ENCODE peak calls at places on chromosomes 2 and 18, in four cellular contexts. J, O, Y and G are unnamed samples.

GRCh38 chr18:46213295-46213694 is 109.1 kb downstream of the HAUS1 start:
- DNase-seq in Y (no peak), J (peak; percentile 61), O (peak; percentile 42), G (peak; percentile 31)

GRCh38 chr18:8744656-8745055 is 39.3 kb downstream of the MTCL1 start:
- DNase-seq in Y (no peak), J (peak; percentile 26), O (no peak), G (no peak)

GRCh38 chr2:76599732-76600368 is 889.1 kb upstream of the GCFC2 start:
- DNase-seq in Y (peak; percentile 61), J (peak; percentile 94), O (peak; percentile 61), G (peak; percentile 78)

GRCh38 chr2:32463110-32463509 is 106.3 kb downstream of the BIRC6 start:
- DNase-seq in J (no peak), O (no peak), Y (no peak), G (no peak)

GRCh38 chr18:23415530-23415929 is 37.6 kb upstream of the RIOK3 start:
- DNase-seq in Y (no peak), O (no peak), J (no peak), G (no peak)

GRCh38 chr2:51065276-51065675 is 33.3 kb upstream of the NRXN1 start:
- DNase-seq in O (no peak), Y (no peak), J (no peak), G (no peak)

GRCh38 chr2:210954508-210954907 is 398.1 kb downstream of the CPS1 start:
- DNase-seq in J (no peak), Y (no peak), O (no peak), G (no peak)

GRCh38 chr2:9200634-9201015 is 6.0 kb upstream of the ASAP2 start:
- DNase-seq in J (no peak), Y (no peak), O (no peak), G (no peak)

GRCh38 chr18:6557052-6557451 is 142.3 kb upstream of the L3MBTL4 start:
- DNase-seq in J (no peak), Y (no peak), O (no peak), G (no peak)

GRCh38 chr2:174176898-174177297 is 71.4 kb downstream of the OLA1 start:
- DNase-seq in O (peak; percentile 78), Y (peak; percentile 97), J (no peak), G (peak; percentile 96)

GRCh38 chr2:178718283-178718682 is 88.9 kb downstream of the TTN start:
- DNase-seq in O (no peak), Y (no peak), J (no peak), G (peak; percentile 1)

GRCh38 chr2:134774074-134774742 is 55.4 kb upstream of the TMEM163 start:
- DNase-seq in O (peak; percentile 57), J (no peak), Y (no peak), G (peak; percentile 65)

GRCh38 chr2:73131807-73132206 is 19.1 kb upstream of the RAB11FIP5 start:
- DNase-seq in Y (no peak), O (no peak), J (no peak), G (no peak)

GRCh38 chr2:134401081-134401497 is 147.2 kb downstream of the MGAT5 start:
- DNase-seq in Y (no peak), J (no peak), O (no peak), G (no peak)

GRCh38 chr2:80396276-80396675 is 91.7 kb upstream of the LRRTM1 start:
- DNase-seq in O (no peak), Y (no peak), J (no peak), G (no peak)

GRCh38 chr2:228181098-228182019 is at the start of gene SPHKAP:
- DNase-seq in Y (no peak), J (no peak), O (no peak), G (no peak)

GRCh38 chr2:207385903-207386302 is 143.9 kb upstream of the CREB1 start:
- DNase-seq in J (no peak), O (peak; percentile 78), Y (peak; percentile 53), G (peak; percentile 69)